ENCODE peak calls at places on chromosome 9, in seven cellular contexts. B is EL; X is activated CD4-positive, CD25-positive, alpha-beta regulatory T cell treated with anti-CD3 and anti-CD28 coated beads, Interleukin-2, amount 50 U/mL, for 72 hours; K is GM04504; Q is CD8-positive, alpha-beta memory T cell; J is GM23338; W is fibroblast of gingiva. N is an unnamed sample.

GRCh38 chr9:109013678-109014145 is 413 bp upstream of the CTNNAL1 start:
- DNase-seq in J (no peak), Q (no peak), X (no peak), W (peak), K (no peak), B (no peak), N (no peak)

GRCh38 chr9:120757268-120757900 is 35.8 kb downstream of the FBXW2 start:
- DNase-seq in Q (no peak), J (no peak), X (no peak), W (no peak), B (no peak), K (no peak), N (no peak)

GRCh38 chr9:7304596-7304995 is 495.0 kb downstream of the DMAC1 start:
- DNase-seq in Q (no peak), J (no peak), K (no peak), W (no peak), B (no peak), X (no peak), N (no peak)

GRCh38 chr9:20271107-20271506 is 351.2 kb downstream of the MLLT3 start:
- DNase-seq in W (no peak), Q (no peak), J (no peak), X (no peak), K (peak), B (peak), N (no peak)

GRCh38 chr9:33170464-33171156 is 3.5 kb upstream of the B4GALT1 start:
- DNase-seq in X (no peak), B (peak), Q (no peak), W (peak), K (no peak), J (peak), N (peak)

GRCh38 chr9:90641868-90642558 is 611 bp downstream of the DIRAS2 start:
- DNase-seq in X (no peak), W (no peak), B (no peak), Q (no peak), J (peak), K (no peak), N (no peak)

GRCh38 chr9:137705443-137705863 is 86.6 kb downstream of the EHMT1 start:
- DNase-seq in X (peak), J (no peak), Q (no peak), B (no peak), K (no peak), W (no peak), N (peak)

GRCh38 chr9:137679695-137680305 is 61.0 kb downstream of the EHMT1 start:
- DNase-seq in J (no peak), B (no peak), Q (no peak), K (no peak), W (no peak), X (no peak), N (no peak)

GRCh38 chr9:73981405-73981804 is 515.7 kb upstream of the RORB start:
- DNase-seq in X (no peak), W (no peak), Q (no peak), B (no peak), J (peak), K (no peak), N (no peak)

GRCh38 chr9:101536938-101537337 is 3.3 kb downstream of the RNF20 start:
- DNase-seq in K (no peak), Q (no peak), J (peak), B (peak), X (no peak), W (no peak), N (no peak)

GRCh38 chr9:7273575-7273974 is 515.8 kb downstream of the KDM4C start:
- DNase-seq in J (peak), K (peak), W (no peak), X (no peak), Q (no peak), B (peak), N (no peak)

GRCh38 chr9:133615101-133615896 is 6.1 kb upstream of the FAM163B start:
- DNase-seq in X (no peak), W (no peak), B (no peak), Q (no peak), J (no peak), K (no peak), N (no peak)

GRCh38 chr9:137488330-137488653 is 29.2 kb upstream of the NSMF start:
- DNase-seq in X (no peak), W (no peak), Q (no peak), K (no peak), B (no peak), J (no peak), N (no peak)

GRCh38 chr9:110083866-110084265 is 124.1 kb downstream of the C9orf152 start:
- DNase-seq in J (no peak), X (no peak), K (no peak), B (no peak), Q (no peak), W (no peak), N (no peak)